ENCODE peak calls at places on chromosomes 6 and 20, in four cellular contexts. Y, S, A and G are unnamed samples.

GRCh38 chr6:111559193-111560097 is 46.2 kb downstream of the TRAF3IP2 start:
- DNase-seq in Y (no peak), S (no peak), A (no peak), G (no peak)

GRCh38 chr6:3023663-3024483 is 24.2 kb downstream of the NQO2 start:
- DNase-seq in Y (peak), S (peak), A (no peak), G (peak)

GRCh38 chr6:29967379-29968010 is 25.2 kb downstream of the HLA-A start:
- DNase-seq in Y (peak), S (peak), A (no peak), G (peak)

GRCh38 chr6:154404791-154405400 is 48.3 kb upstream of the IPCEF1 start:
- DNase-seq in Y (no peak), S (no peak), A (no peak), G (no peak)

GRCh38 chr6:155171109-155171746 is 92.6 kb upstream of the CLDN20 start:
- DNase-seq in Y (peak), S (no peak), A (no peak), G (peak)

GRCh38 chr20:6870559-6870958 is 103.1 kb downstream of the BMP2 start:
- DNase-seq in Y (no peak), S (no peak), A (no peak), G (no peak)

GRCh38 chr6:136235233-136235564 is 14.9 kb downstream of the MTFR2 start:
- DNase-seq in Y (no peak), S (no peak), A (no peak), G (no peak)

GRCh38 chr6:15249371-15250019 is 3.6 kb downstream of the JARID2 start:
- DNase-seq in Y (no peak), S (no peak), A (no peak), G (no peak)

GRCh38 chr20:61438285-61438684 is 186.2 kb downstream of the CDH4 start:
- DNase-seq in Y (no peak), S (no peak), A (no peak), G (no peak)

GRCh38 chr6:68994561-68994960 is 359.5 kb downstream of the ADGRB3 start:
- DNase-seq in Y (no peak), S (no peak), A (no peak), G (no peak)

GRCh38 chr6:134956676-134957075 is 6.8 kb upstream of the ALDH8A1 start:
- DNase-seq in Y (no peak), S (no peak), A (no peak), G (no peak)

GRCh38 chr6:7590918-7591302 is 912 bp downstream of the SNRNP48 start:
- DNase-seq in Y (no peak), S (peak), A (peak), G (no peak)

GRCh38 chr6:100693249-100693927 is 187.7 kb downstream of the ASCC3 start:
- DNase-seq in Y (no peak), S (no peak), A (no peak), G (no peak)

GRCh38 chr20:57742506-57743180 is 32.8 kb upstream of the PMEPA1 start:
- DNase-seq in Y (no peak), S (no peak), A (peak), G (no peak)

GRCh38 chr6:90478278-90478677 is 108.6 kb downstream of the MAP3K7 start:
- DNase-seq in Y (no peak), S (peak), A (peak), G (no peak)

GRCh38 chr6:28446818-28447511 is 3.7 kb upstream of the ZSCAN23 start:
- DNase-seq in Y (no peak), S (no peak), A (peak), G (no peak)

GRCh38 chr6:15752820-15753219 is 90.0 kb upstream of the DTNBP1 start:
- DNase-seq in Y (no peak), S (peak), A (no peak), G (no peak)

GRCh38 chr6:30884521-30885480 is 482 bp downstream of the DDR1 start:
- DNase-seq in Y (no peak), S (peak), A (peak), G (no peak)

GRCh38 chr6:71412559-71412958 is 123.9 kb downstream of the OGFRL1 start:
- DNase-seq in Y (no peak), S (no peak), A (no peak), G (no peak)

GRCh38 chr6:135250234-135250633 is 69.1 kb downstream of the MYB start:
- DNase-seq in Y (no peak), S (no peak), A (no peak), G (no peak)

GRCh38 chr6:17281100-17281496 is at the start of gene RBM24:
- DNase-seq in Y (no peak), S (no peak), A (peak), G (peak)

GRCh38 chr6:150183105-150183504 is 40.3 kb downstream of the PPP1R14C start:
- DNase-seq in Y (no peak), S (no peak), A (no peak), G (no peak)

GRCh38 chr6:145929037-145929633 is 35.0 kb downstream of the SHPRH start:
- DNase-seq in Y (no peak), S (peak), A (peak), G (peak)

DNA sequence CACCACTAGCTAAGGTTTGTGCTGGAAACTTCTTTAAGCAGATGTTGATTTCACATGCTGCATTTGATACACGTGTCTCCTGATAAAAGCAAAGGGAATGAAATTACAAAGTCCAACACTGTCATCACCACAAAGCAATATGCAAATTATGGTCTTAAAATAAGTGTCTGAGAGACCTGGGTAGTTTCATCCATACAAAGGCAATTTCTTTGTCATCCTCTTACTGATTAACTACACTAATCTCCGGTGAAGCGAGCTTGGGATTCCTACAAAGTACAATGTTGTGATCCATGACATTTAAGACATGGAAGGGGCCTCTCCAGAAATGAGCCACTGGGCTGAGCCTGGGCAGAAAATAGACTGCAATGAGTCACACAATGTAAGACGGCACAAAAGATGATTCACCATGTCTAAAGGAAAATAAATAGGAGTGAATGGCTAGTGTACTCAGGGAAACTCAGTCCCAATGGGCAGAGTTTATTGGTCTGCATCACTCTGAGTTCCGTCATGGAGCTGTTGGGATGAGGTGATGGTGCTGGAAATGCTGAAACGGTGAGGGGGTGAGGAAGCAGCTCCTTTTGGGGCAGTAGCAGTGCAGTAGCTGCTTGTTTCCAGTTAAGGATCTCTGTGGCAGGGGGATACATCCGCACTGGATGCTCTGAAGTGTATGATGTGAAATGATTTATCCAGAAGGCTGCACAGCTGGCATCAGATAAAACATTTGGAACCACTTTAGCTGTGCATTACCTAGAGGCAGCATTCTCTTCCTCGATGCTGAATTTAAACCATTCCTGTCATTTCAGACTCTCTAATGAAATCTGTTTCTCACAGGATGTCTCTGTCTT is 103.3 kb downstream of the IBTK start:
- DNase-seq in Y (peak), S (no peak), A (peak), G (peak)
- H3K4me2 ChIP-seq in Y (peak), S (no peak), A (peak), G (peak)

GRCh38 chr6:127893541-127893940 is 7.3 kb downstream of the THEMIS start:
- DNase-seq in Y (no peak), S (no peak), A (no peak), G (no peak)
- TF ChIP-seq REST in Y (no peak), S (no peak), A (no peak), G (no peak)

GRCh38 chr6:118649918-118650499 is 1.4 kb downstream of the CEP85L start:
- DNase-seq in Y (no peak), S (no peak), A (no peak), G (no peak)

GRCh38 chr6:118648866-118649554 is 2.4 kb downstream of the CEP85L start:
- DNase-seq in Y (no peak), S (no peak), A (no peak), G (no peak)

GRCh38 chr6:118651282-118652050 is at the start of gene CEP85L:
- DNase-seq in Y (peak), S (peak), A (peak), G (peak)

GRCh38 chr6:118652051-118652699 is 784 bp upstream of the CEP85L start:
- DNase-seq in Y (no peak), S (no peak), A (no peak), G (no peak)

GRCh38 chr6:118650500-118651281 is 700 bp downstream of the CEP85L start:
- DNase-seq in Y (no peak), S (peak), A (peak), G (no peak)
- TF ChIP-seq CTCF in Y (no peak), S (no peak), A (no peak), G (no peak)

DNA sequence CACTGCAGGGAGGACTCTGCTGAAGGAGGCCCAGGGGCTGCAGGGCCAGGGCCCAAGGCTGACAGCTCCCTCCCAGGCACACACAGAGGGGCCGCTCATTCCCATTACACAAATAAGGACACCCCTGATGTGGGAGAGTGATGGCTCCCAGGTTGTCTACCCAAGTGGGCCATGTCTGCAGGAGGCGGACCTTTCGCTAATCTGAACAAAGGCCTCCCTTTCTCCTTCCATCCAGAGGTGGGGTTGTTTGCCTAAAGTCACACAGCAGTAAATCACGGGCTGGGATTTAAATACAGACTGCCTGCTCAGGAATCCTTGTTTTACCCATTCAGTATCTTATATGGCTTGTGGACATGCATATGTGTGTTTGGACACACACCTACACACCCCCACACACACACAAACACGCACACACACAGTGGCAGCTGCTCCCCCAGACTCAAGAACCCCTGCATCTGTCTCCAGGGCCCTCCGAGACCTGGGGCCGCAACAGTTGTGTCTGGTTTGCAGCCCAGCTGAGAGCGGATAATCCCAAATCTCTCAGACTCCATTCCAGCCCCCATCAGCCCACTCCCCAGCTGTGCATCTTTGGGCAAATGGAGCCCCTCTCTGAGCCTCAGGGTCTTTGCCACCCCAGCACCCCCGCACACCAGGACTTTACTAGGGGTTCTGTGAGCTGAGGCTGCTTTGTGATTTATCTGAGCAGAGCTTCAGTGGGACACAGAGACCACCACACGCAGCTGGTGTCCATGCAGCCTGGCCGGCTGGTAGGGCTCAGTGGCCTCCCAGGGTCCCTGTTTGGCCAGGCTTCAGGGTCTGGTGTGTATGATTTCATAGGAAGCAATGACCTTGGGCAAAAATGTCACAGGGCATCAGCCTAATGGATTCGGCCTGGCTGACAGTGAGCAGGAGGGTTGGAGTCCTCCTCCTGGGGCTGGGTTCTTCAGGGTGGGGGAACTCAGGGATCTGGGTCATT is 48.0 kb downstream of the UBE2V1 start:
- DNase-seq in Y (no peak), S (no peak), A (peak), G (no peak)
- H3K4me2 ChIP-seq in Y (no peak), S (no peak), A (no peak), G (no peak)

GRCh38 chr20:40744494-40745175 is 55.6 kb upstream of the MAFB start:
- DNase-seq in Y (no peak), S (no peak), A (no peak), G (no peak)

GRCh38 chr20:40744072-40744471 is 55.0 kb upstream of the MAFB start:
- DNase-seq in Y (no peak), S (no peak), A (no peak), G (no peak)

GRCh38 chr20:40750541-40750940 is 61.5 kb upstream of the MAFB start:
- DNase-seq in Y (no peak), S (no peak), A (no peak), G (no peak)

GRCh38 chr20:40749985-40750506 is 61.0 kb upstream of the MAFB start:
- DNase-seq in Y (no peak), S (no peak), A (no peak), G (no peak)

DNA sequence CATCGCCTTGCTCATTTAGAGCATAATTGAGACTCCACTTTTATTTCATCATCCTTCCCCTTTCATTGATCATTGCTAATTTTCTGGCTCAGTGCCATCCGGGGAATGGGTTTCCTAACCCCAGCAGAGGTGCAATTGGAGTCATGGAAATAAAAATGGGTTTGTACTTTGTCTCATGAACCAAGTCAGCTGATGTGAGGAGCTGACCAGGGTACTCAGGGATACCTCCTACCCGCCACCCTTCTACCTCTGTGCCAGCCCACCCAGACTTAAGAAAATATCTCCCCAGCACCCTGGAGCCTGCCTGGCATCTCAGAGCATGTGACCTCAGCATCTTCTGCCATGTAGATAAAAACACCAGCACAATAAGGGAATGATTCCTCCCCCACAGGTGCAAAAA is 59.1 kb upstream of the MAFB start:
- DNase-seq in Y (no peak), S (no peak), A (no peak), G (no peak)
- TF ChIP-seq REST in Y (no peak), S (no peak), A (no peak), G (no peak)

DNA sequence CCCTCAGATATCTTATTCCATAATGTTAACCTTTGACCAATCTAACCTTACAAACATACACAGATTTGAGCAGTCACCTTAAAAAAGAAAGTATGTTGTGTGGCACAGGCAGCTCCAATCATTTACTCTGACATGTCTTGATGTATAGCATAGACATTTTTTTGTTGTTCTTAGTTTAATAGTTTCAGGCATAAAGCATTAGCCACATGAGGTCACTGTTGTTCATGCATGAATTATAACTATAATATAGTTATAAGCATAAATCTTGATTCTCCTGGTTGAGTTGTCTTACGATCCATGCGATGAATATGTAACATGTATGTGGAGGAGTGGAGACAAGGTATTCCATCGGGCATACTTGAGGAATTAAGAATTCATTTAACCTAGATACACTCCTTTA is 26.1 kb upstream of the NKAIN2 start:
- DNase-seq in Y (no peak), S (no peak), A (no peak), G (no peak)
- TF ChIP-seq CTCF in Y (no peak), S (peak), A (peak), G (peak)